ENCODE peak calls at places on chromosomes 12 and 14, in five cellular contexts. Y, U, Z, B and O are unnamed samples.
A peak's percentile ranks its signal among the peaks of the same experiment; 100 is the strongest.

GRCh38 chr14:74945261-74945851 is 10.0 kb downstream of the PGF start:
- DNase-seq in Y (peak; percentile 92), U (no peak), B (peak; percentile 26), Z (no peak), O (no peak)

GRCh38 chr14:64680675-64681060 is 23.6 kb upstream of the PLEKHG3 start:
- DNase-seq in Y (no peak), B (no peak), Z (no peak), U (no peak), O (no peak)

GRCh38 chr14:64891173-64891838 is 11.6 kb upstream of the SPTB start:
- DNase-seq in B (no peak), U (no peak), Z (no peak), Y (no peak), O (no peak)

GRCh38 chr14:46769292-46769691 is 117.7 kb upstream of the RPL10L start:
- DNase-seq in U (no peak), Y (no peak), B (no peak), Z (peak; percentile 4), O (no peak)

GRCh38 chr14:104227806-104228205 is 89.4 kb downstream of the KIF26A start:
- DNase-seq in U (no peak), Z (no peak), B (no peak), Y (no peak), O (no peak)

GRCh38 chr12:124021025-124021406 is 48.0 kb downstream of the ZNF664 start:
- DNase-seq in Y (no peak), U (no peak), Z (no peak), B (no peak), O (no peak)

GRCh38 chr12:91413591-91413990 is 231.0 kb upstream of the DCN start:
- DNase-seq in Z (no peak), B (no peak), Y (no peak), U (no peak), O (no peak)

GRCh38 chr12:94172973-94173372 is 24.6 kb downstream of the PLXNC1 start:
- DNase-seq in U (no peak), B (no peak), Z (no peak), Y (no peak), O (no peak)

GRCh38 chr12:103652808-103653207 is 65.7 kb downstream of the STAB2 start:
- DNase-seq in U (no peak), Z (no peak), Y (no peak), B (peak; percentile 37), O (no peak)

GRCh38 chr14:22976620-22977433 is 5.5 kb downstream of the AJUBA start:
- DNase-seq in Z (no peak), U (no peak), Y (peak; percentile 62), B (peak; percentile 62), O (no peak)

GRCh38 chr12:6607751-6608591 is 792 bp upstream of the CHD4 start:
- DNase-seq in Z (no peak), Y (peak; percentile 39), U (no peak), B (peak; percentile 42), O (no peak)

GRCh38 chr14:62308927-62309326 is 546.7 kb downstream of the SNAPC1 start:
- DNase-seq in Y (no peak), Z (no peak), B (peak; percentile 24), U (no peak), O (no peak)

GRCh38 chr14:91749857-91750256 is 18.0 kb upstream of the CATSPERB start:
- DNase-seq in Z (no peak), U (no peak), Y (no peak), B (no peak), O (no peak)

GRCh38 chr12:91778938-91779400 is 366.7 kb downstream of the BTG1 start:
- DNase-seq in B (peak; percentile 55), Z (peak; percentile 9), Y (no peak), U (no peak), O (no peak)

DNA sequence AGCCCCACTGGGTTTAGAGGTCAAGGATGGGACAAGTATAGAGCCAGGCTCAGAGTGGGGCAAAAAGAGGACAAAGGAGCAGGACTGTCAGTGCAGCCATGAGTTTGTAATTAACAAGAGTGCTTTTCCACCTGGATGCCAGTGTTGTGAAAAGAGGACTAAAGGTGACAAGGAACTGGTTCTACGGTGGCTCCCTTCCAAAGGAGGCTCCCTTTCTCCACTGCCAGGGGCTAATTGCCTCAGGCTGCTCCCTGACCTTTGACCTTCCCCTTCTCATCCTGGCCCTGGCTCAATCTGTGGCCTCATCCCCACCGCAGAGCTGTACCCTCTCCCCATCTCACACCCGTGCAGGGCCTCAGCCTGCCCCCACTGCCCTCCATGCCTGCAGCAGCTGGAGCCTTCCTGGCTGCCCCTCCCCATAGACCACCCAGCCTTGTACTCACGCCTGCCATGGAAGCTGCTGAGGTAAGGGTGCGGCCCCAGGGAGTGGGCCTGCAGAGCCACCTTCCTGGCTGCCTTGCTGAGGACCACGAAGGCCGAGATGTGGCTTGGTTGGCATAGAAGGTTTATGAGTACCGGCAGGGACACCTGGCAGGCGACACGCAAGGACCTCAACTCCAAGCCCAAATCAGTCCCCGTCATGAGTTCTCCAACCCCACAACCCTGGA is 24.8 kb upstream of the FKBP4 start:
- DNase-seq in Z (no peak), Y (no peak), U (no peak), B (no peak), O (no peak)
- TF ChIP-seq POLR2AphosphoS5 in Z (no peak), Y (no peak), U (no peak), B (no peak), O (no peak)

DNA sequence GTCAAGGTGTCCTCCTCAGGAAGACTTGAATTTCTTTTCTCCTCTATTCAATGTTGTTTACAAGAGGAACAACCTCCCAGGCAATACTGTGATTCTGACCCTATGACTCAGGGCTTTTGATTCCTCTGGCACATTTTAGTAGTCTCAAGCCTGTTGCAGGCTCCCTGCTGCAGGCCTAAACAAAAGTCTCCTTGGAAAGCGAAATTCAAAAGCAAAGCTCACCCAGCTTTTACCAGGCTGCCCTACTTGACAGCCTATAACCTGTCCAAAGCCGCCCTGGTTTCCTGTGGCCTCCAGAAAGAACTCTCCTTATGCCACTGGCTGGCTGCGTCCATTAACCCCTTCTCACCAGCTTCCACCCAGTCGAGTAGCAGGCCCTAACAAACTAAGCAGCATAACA is 11.6 kb downstream of the FGD6 start:
- DNase-seq in Z (no peak), Y (peak; percentile 47), B (peak; percentile 84), U (no peak), O (no peak)
- TF ChIP-seq POLR2AphosphoS5 in Z (no peak), Y (no peak), B (no peak), U (no peak), O (no peak)

DNA sequence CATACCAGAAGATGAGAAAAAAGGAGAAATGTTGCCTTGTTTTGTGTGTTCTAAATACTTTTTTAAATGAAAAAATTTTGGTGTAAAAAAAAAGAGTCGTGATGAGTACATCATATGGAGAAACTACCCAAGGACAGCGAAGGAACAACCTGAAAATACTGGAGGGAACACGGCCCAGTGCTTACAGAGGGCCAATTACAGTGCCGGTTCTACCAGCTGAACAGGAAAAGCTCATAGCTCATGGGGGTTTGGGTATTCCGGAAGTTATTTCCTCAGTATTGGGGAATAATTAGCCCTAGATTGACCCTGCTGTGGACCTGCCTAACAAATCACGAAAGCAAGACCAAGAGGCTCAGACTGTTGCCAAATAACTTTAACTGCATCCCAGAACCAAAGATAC is 7.9 kb upstream of the OR5AU1 start:
- DNase-seq in Y (no peak), Z (no peak), U (no peak), B (no peak), O (no peak)
- TF ChIP-seq POLR2AphosphoS5 in Y (no peak), Z (no peak), U (no peak), B (no peak), O (no peak)

DNA sequence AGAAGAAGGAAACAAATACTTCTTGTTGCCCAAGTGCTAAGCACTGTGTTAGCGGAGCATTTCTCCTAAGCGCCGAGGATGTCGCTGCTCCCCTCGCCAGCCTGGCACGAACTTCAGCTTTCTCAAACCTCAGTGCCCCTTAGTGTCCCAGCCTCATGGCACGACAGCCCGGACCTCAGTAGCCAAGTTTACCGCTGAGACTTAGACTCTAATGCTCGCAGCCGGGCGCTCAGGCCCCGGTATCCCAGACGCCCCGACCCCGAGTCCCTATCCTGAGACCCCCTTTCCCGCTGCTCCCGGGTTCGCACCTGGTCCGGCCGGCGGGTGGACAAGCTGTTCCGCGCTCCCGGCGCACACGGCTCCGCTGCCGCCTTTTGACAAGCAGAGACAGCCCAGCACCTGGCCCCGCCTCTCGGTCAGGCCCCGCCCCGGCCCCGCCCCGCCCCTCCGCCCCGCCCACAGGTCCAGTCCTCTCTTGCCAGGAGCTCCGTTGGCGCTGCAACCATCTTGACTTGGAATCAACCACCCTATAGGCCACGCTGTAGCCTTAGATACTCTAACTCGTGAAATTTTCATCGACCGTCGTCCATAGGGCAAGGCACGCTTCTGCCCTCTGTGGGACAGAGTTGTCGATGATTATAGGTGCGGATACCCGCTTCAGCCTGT is at the start of gene VDR:
- DNase-seq in U (peak; percentile 88), Z (peak; percentile 85), B (peak; percentile 61), Y (peak; percentile 90), O (no peak)
- TF ChIP-seq POLR2AphosphoS5 in U (no peak), Z (no peak), B (no peak), Y (peak; percentile 46), O (no peak)

GRCh38 chr12:106428379-106428778 is 70.8 kb downstream of the POLR3B start:
- DNase-seq in Z (no peak), U (no peak), Y (no peak), B (peak; percentile 44), O (no peak)
- TF ChIP-seq POLR2AphosphoS5 in Z (no peak), U (no peak), Y (no peak), B (no peak), O (no peak)

DNA sequence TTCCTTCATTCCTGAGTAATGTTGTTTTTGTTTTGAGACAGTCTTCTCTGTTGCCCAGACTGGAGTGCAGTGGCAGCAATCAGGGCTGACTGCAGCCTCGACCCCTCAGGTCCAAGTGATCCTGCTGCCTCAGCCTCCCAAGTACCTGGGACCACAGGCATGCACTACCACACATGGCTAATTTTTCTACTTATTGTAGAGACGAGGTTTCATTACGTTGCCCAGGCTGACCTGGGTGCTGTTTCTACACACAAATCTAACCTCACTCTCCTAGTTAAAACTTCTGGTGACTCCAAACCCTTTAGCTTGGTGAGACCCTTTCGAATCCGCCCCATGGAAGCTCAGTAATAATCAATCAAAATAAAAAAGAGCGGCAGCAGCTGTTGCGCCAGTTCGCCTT is 1.3 kb downstream of the TMEM116 start:
- DNase-seq in B (no peak), Z (no peak), Y (no peak), U (no peak), O (no peak)
- TF ChIP-seq POLR2AphosphoS5 in B (no peak), Z (no peak), Y (no peak), U (no peak), O (no peak)